ENCODE peak calls at places on chromosomes 13 and 19, in six cellular contexts. F is PC-3, U is HCT116, E is GM23248, Z is MM.1S, J is SK-N-SH. A is an unnamed sample.

GRCh38 chr19:49448432-49448786 is 3.2 kb downstream of the PIH1D1 start:
- DNase-seq in F (no peak), U (no peak), E (no peak), Z (no peak), J (no peak), A (no peak)

GRCh38 chr19:33132425-33132824 is 511 bp downstream of the WDR88 start:
- DNase-seq in F (no peak), U (no peak), E (no peak), Z (no peak), J (peak; percentile 65), A (no peak)

GRCh38 chr19:34808566-34808965 is 35.6 kb upstream of the ZNF599 start:
- DNase-seq in F (peak; percentile 66), U (no peak), E (peak; percentile 73), Z (no peak), J (no peak), A (no peak)

GRCh38 chr13:29924482-29924884 is 74.1 kb upstream of the UBL3 start:
- DNase-seq in F (peak; percentile 76), U (no peak), E (peak; percentile 89), Z (no peak), J (no peak), A (no peak)

GRCh38 chr19:13334801-13335481 is 171.3 kb downstream of the CACNA1A start:
- DNase-seq in F (peak; percentile 13), U (peak; percentile 90), E (no peak), Z (no peak), J (no peak), A (peak; percentile 59)

GRCh38 chr19:3700242-3701032 is at the start of gene PIP5K1C:
- DNase-seq in F (peak; percentile 79), U (peak; percentile 75), E (peak; percentile 94), Z (peak; percentile 93), J (peak; percentile 98), A (peak; percentile 96)

GRCh38 chr19:15112385-15112784 is 5.2 kb downstream of the SYDE1 start:
- DNase-seq in F (peak; percentile 45), U (peak; percentile 60), E (peak; percentile 30), Z (no peak), J (peak; percentile 49), A (peak; percentile 65)

GRCh38 chr13:114310961-114311360 is 3.3 kb upstream of the CHAMP1 start:
- DNase-seq in F (no peak), U (no peak), E (peak; percentile 43), Z (no peak), J (no peak), A (no peak)

GRCh38 chr13:45328661-45329105 is 12.3 kb downstream of the TPT1 start:
- DNase-seq in F (no peak), U (no peak), E (peak; percentile 50), Z (no peak), J (no peak), A (no peak)

GRCh38 chr19:38583219-38583984 is 34.4 kb downstream of the MAP4K1 start:
- DNase-seq in F (no peak), U (no peak), E (no peak), Z (peak; percentile 66), J (peak; percentile 8), A (peak; percentile 63)

GRCh38 chr13:113845055-113845454 is 18.8 kb downstream of the GAS6 start:
- DNase-seq in F (no peak), U (no peak), E (no peak), Z (no peak), J (no peak), A (no peak)

GRCh38 chr13:106415427-106415826 is 120.0 kb downstream of the EFNB2 start:
- DNase-seq in F (no peak), U (no peak), E (no peak), Z (no peak), J (no peak), A (no peak)

GRCh38 chr13:102680842-102681725 is 13.8 kb downstream of the METTL21C start:
- DNase-seq in F (no peak), U (no peak), E (peak; percentile 47), Z (no peak), J (no peak), A (peak; percentile 54)

GRCh38 chr19:40744554-40745401 is 5.5 kb downstream of the ACTMAP start:
- DNase-seq in F (no peak), U (no peak), E (no peak), Z (no peak), J (peak; percentile 51), A (peak; percentile 72)

GRCh38 chr13:81493144-81493543 is 1152.2 kb upstream of the SPRY2 start:
- DNase-seq in F (no peak), U (no peak), E (no peak), Z (no peak), J (no peak), A (no peak)

GRCh38 chr13:50912851-50913250 is 3.3 kb downstream of the RNASEH2B start:
- DNase-seq in F (no peak), U (no peak), E (no peak), Z (no peak), J (no peak), A (no peak)

GRCh38 chr19:4080473-4080872 is 13.8 kb upstream of the ZBTB7A start:
- DNase-seq in F (no peak), U (no peak), E (no peak), Z (no peak), J (no peak), A (no peak)

GRCh38 chr19:40443930-40444180 is 280 bp downstream of the SERTAD3 start:
- DNase-seq in F (no peak), U (no peak), E (no peak), Z (no peak), J (no peak), A (peak; percentile 77)

GRCh38 chr13:107348931-107349330 is 781.0 kb upstream of the ARGLU1 start:
- DNase-seq in F (peak; percentile 23), U (no peak), E (peak; percentile 82), Z (no peak), J (peak; percentile 24), A (no peak)

GRCh38 chr13:78660130-78660857 is 1.3 kb upstream of the OBI1 start:
- DNase-seq in F (no peak), U (no peak), E (no peak), Z (no peak), J (peak; percentile 47), A (no peak)

GRCh38 chr19:42538841-42539709 is 10.8 kb upstream of the CEACAM1 start:
- DNase-seq in F (no peak), U (no peak), E (no peak), Z (no peak), J (no peak), A (no peak)

GRCh38 chr13:78298657-78299056 is 304.7 kb downstream of the POU4F1 start:
- DNase-seq in F (peak; percentile 4), U (no peak), E (peak; percentile 19), Z (no peak), J (no peak), A (no peak)

GRCh38 chr19:310141-310651 is 19.0 kb upstream of the PLPP2 start:
- DNase-seq in F (no peak), U (no peak), E (no peak), Z (no peak), J (peak; percentile 37), A (no peak)

GRCh38 chr13:111283991-111284390 is 36.5 kb upstream of the TEX29 start:
- DNase-seq in F (no peak), U (no peak), E (no peak), Z (no peak), J (no peak), A (no peak)

GRCh38 chr13:100396771-100397170 is 191.8 kb downstream of the GGACT start:
- DNase-seq in F (no peak), U (no peak), E (no peak), Z (no peak), J (no peak), A (peak; percentile 44)

GRCh38 chr19:42589792-42590191 is 4.9 kb downstream of the CEACAM8 start:
- DNase-seq in F (no peak), U (no peak), E (no peak), Z (no peak), J (no peak), A (no peak)

GRCh38 chr13:106597759-106598395 is 29.9 kb upstream of the ARGLU1 start:
- DNase-seq in F (no peak), U (no peak), E (no peak), Z (no peak), J (no peak), A (no peak)

GRCh38 chr19:3041756-3042517 is 12.9 kb upstream of the TLE2 start:
- DNase-seq in F (no peak), U (no peak), E (no peak), Z (no peak), J (no peak), A (no peak)

GRCh38 chr13:59744747-59745394 is 418.9 kb downstream of the DIAPH3 start:
- DNase-seq in F (no peak), U (no peak), E (peak; percentile 17), Z (peak; percentile 37), J (no peak), A (no peak)

GRCh38 chr13:85013006-85013405 is 786.2 kb downstream of the SLITRK6 start:
- DNase-seq in F (no peak), U (no peak), E (no peak), Z (no peak), J (no peak), A (no peak)

DNA sequence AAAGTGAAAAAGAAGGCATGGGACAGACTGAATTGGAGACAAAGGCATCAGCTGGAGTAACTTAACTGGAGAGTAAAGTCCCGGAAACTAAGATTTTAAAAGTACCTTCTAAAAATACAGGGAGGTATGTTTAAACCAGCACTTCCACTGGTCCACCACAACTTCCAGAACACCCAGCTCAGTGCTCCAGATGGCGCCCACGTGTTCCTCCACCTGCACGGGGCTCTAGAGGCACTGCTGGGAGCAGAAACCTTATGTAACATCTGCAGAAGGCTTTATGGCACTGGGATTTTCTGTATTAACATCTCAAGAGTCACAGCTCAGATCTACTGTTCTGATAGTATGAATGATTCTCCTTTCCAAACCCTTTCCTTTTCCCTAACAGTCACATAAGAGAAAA is 252.1 kb downstream of the DCLK1 start:
- DNase-seq in F (no peak), U (no peak), E (no peak), Z (peak; percentile 28), J (no peak), A (no peak)
- H3K9me2 ChIP-seq in F (no peaks in the 10 kb centered on the region), U (no peaks in the 10 kb centered on the region), E (no peaks in the 10 kb centered on the region), Z (no peaks in the 10 kb centered on the region), J (no peaks in the 10 kb centered on the region), A (no peaks in the 10 kb centered on the region)

GRCh38 chr13:74661851-74662250 is 527.6 kb upstream of the KLF12 start:
- DNase-seq in F (no peak), U (no peak), E (peak; percentile 63), Z (no peak), J (no peak), A (no peak)
- H3K4me1 ChIP-seq in F (no peaks in the 10 kb centered on the region), U (no peaks in the 10 kb centered on the region), E (peaks cover 11% of the 10 kb centered on the region), Z (no peaks in the 10 kb centered on the region), J (no peaks in the 10 kb centered on the region), A (no peaks in the 10 kb centered on the region)

GRCh38 chr19:16573296-16573695 is 1.1 kb upstream of the SLC35E1 start:
- DNase-seq in F (no peak), U (no peak), E (peak; percentile 23), Z (no peak), J (no peak), A (no peak)
- H3K9ac ChIP-seq in F (peak overlapping the region; percentile 89), U (peak overlapping the region; percentile 85), E (peak overlapping the region; percentile 93), Z (peak overlapping the region; percentile 73), J (peak overlapping the region; percentile 83), A (peak overlapping the region; percentile 76)

GRCh38 chr19:31406106-31406505 is 56.9 kb upstream of the TSHZ3 start:
- DNase-seq in F (no peak), U (no peak), E (no peak), Z (no peak), J (no peak), A (no peak)

GRCh38 chr19:31402931-31403330 is 53.7 kb upstream of the TSHZ3 start:
- DNase-seq in F (no peak), U (no peak), E (peak; percentile 46), Z (no peak), J (no peak), A (no peak)

GRCh38 chr19:31413353-31413752 is 64.1 kb upstream of the TSHZ3 start:
- DNase-seq in F (no peak), U (no peak), E (no peak), Z (no peak), J (no peak), A (no peak)

GRCh38 chr19:31408460-31409124 is 59.4 kb upstream of the TSHZ3 start:
- DNase-seq in F (peak; percentile 36), U (no peak), E (peak; percentile 90), Z (no peak), J (no peak), A (no peak)
- H3K9me2 ChIP-seq in F (no peaks in the 10 kb centered on the region), U (no peaks in the 10 kb centered on the region), E (no peaks in the 10 kb centered on the region), Z (no peaks in the 10 kb centered on the region), J (no peaks in the 10 kb centered on the region), A (no peaks in the 10 kb centered on the region)

A was measured in Karpas-422.